ENCODE peak calls at places on chromosomes 3 and 15, in five cellular contexts. Y is Peyer's patch; U is esophagus muscularis mucosa; A is HepG2; D is CD4-positive, alpha-beta T cell. B is an unnamed sample.

GRCh38 chr15:34132881-34133280 is 31.0 kb downstream of the PGBD4 start:
- DNase-seq in Y (no peak), U (no peak), A (no peak), D (no peak), B (no peak)

GRCh38 chr3:58029842-58030584 is 21.8 kb downstream of the FLNB start:
- DNase-seq in Y (no peak), U (no peak), A (no peak), D (no peak), B (no peak)

GRCh38 chr15:62444104-62445027 is 279.3 kb upstream of the C2CD4B start:
- DNase-seq in Y (no peak), U (no peak), A (no peak), D (no peak), B (peak; percentile 86)

GRCh38 chr3:105459566-105460290 is 93.0 kb downstream of the ALCAM start:
- DNase-seq in Y (no peak), U (no peak), A (no peak), D (no peak), B (no peak)

GRCh38 chr15:42727740-42728355 is 9.1 kb downstream of the CDAN1 start:
- DNase-seq in Y (no peak), U (no peak), A (no peak), D (no peak), B (no peak)

GRCh38 chr15:38687340-38687739 is 122.7 kb upstream of the RASGRP1 start:
- DNase-seq in Y (no peak), U (no peak), A (no peak), D (no peak), B (no peak)

GRCh38 chr3:46070458-46071136 is 43.3 kb upstream of the XCR1 start:
- DNase-seq in Y (no peak), U (no peak), A (no peak), D (no peak), B (no peak)

GRCh38 chr15:71730277-71731144 is 79.8 kb upstream of the NR2E3 start:
- DNase-seq in Y (no peak), U (no peak), A (peak; percentile 50), D (no peak), B (peak; percentile 44)

GRCh38 chr15:58369261-58369699 is 62.5 kb upstream of the LIPC start:
- DNase-seq in Y (no peak), U (peak; percentile 89), A (peak; percentile 30), D (no peak), B (no peak)
- H3K9me3 ChIP-seq in Y (no peaks in the 10 kb centered on the region), U (no peaks in the 10 kb centered on the region), A (peaks cover 4% of the 10 kb centered on the region), D (peaks cover 7% of the 10 kb centered on the region), B (no peaks in the 10 kb centered on the region)

GRCh38 chr15:25052191-25052999 is 97.6 kb downstream of the SNRPN start:
- DNase-seq in Y (no peak), U (no peak), A (no peak), D (no peak), B (no peak)
- H3K9me3 ChIP-seq in Y (peaks cover 85% of the 10 kb centered on the region), U (peaks cover 100% of the 10 kb centered on the region), A (peaks cover 100% of the 10 kb centered on the region), D (peaks cover 98% of the 10 kb centered on the region), B (peaks cover 91% of the 10 kb centered on the region)

GRCh38 chr15:27490867-27491595 is 520.0 kb downstream of the GABRG3 start:
- DNase-seq in Y (no peak), U (no peak), A (no peak), D (no peak), B (no peak)

GRCh38 chr15:27486036-27486435 is 515.1 kb downstream of the GABRG3 start:
- DNase-seq in Y (no peak), U (no peak), A (no peak), D (no peak), B (no peak)

GRCh38 chr15:27485265-27485664 is 514.3 kb downstream of the GABRG3 start:
- DNase-seq in Y (no peak), U (no peak), A (no peak), D (no peak), B (no peak)

GRCh38 chr15:27486676-27487290 is 515.8 kb downstream of the GABRG3 start:
- DNase-seq in Y (no peak), U (no peak), A (no peak), D (no peak), B (no peak)

DNA sequence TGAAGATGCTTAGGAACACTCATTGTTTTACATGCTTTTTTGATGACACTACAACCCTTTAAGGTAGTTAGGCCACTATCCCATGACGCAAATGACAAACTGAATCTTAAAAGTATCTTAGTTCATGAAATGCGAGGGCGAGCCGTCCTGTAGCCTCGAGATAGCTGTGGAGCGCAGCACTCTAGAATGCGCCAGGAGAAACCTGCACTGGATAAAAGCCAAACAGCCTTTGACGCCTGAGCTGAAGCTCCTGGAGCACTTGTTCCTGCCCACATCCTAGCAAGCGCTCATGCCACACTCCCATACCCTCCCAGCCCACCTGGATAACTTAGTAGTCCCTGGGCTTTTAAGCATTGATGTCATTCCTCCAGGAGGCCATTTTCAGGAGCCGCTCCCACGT is 516.9 kb downstream of the GABRG3 start:
- DNase-seq in Y (no peak), U (no peak), A (no peak), D (no peak), B (no peak)
- H3K9me3 ChIP-seq in Y (no peaks in the 10 kb centered on the region), U (no peaks in the 10 kb centered on the region), A (peaks cover 19% of the 10 kb centered on the region), D (peaks cover 11% of the 10 kb centered on the region), B (peaks cover 5% of the 10 kb centered on the region)

GRCh38 chr3:122012821-122013220 is 9.2 kb downstream of the ILDR1 start:
- DNase-seq in Y (no peak), U (peak; percentile 14), A (no peak), D (no peak), B (no peak)
- H3K9me3 ChIP-seq in Y (no peaks in the 10 kb centered on the region), U (no peaks in the 10 kb centered on the region), A (no peaks in the 10 kb centered on the region), D (no peaks in the 10 kb centered on the region), B (no peaks in the 10 kb centered on the region)

GRCh38 chr15:25171856-25172687 is 217.3 kb downstream of the SNRPN start:
- DNase-seq in Y (peak; percentile 20), U (peak; percentile 86), A (no peak), D (no peak), B (no peak)

GRCh38 chr15:25169318-25169717 is 214.5 kb downstream of the SNRPN start:
- DNase-seq in Y (peak; percentile 15), U (peak; percentile 89), A (no peak), D (no peak), B (no peak)

GRCh38 chr15:25170781-25171110 is 216.0 kb downstream of the SNRPN start:
- DNase-seq in Y (peak; percentile 25), U (peak; percentile 62), A (no peak), D (no peak), B (no peak)

GRCh38 chr15:25171111-25171811 is 216.5 kb downstream of the SNRPN start:
- DNase-seq in Y (peak; percentile 18), U (peak; percentile 86), A (no peak), D (no peak), B (no peak)

DNA sequence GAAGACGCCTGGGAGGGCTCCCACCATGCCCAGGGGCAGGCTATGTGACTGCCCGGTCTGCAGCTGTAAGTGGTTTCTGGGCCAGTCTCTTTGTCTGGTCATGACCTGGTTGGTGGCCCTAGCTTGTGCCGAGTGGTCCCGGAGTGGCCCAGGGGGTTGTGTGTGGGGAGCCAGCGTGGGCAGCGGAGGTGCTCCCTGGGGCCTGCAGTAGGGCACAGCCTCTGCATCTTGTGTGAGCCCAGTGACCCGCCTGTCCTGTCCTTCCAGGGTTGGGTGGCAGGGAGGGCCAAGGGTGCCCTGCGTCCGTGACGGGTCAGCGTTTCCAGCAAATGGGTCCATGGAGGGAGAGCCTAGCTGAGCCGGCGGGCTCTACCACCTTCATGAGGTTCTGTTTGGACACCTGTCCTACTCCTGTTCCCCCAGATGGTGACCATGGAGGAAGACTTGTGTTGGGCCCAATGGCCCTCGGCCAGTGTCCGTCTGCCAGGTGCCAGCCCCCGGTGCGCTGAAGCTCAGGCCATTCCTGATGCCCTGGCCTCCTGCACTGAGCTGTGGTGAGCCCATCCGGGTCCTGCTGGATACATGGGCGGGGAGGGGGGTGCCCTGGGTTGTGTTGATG is 215.4 kb downstream of the SNRPN start:
- DNase-seq in Y (peak; percentile 40), U (peak; percentile 70), A (no peak), D (no peak), B (no peak)
- H3K9me3 ChIP-seq in Y (peaks cover 32% of the 10 kb centered on the region), U (peaks cover 36% of the 10 kb centered on the region), A (peaks cover 75% of the 10 kb centered on the region), D (peaks cover 29% of the 10 kb centered on the region), B (peaks cover 55% of the 10 kb centered on the region)

GRCh38 chr15:25056484-25057429 is 102.0 kb downstream of the SNRPN start:
- DNase-seq in Y (peak; percentile 19), U (no peak), A (no peak), D (no peak), B (no peak)

GRCh38 chr15:25054943-25055342 is 100.2 kb downstream of the SNRPN start:
- DNase-seq in Y (peak; percentile 33), U (no peak), A (no peak), D (no peak), B (no peak)

GRCh38 chr15:25053000-25053815 is 98.4 kb downstream of the SNRPN start:
- DNase-seq in Y (peak; percentile 30), U (peak; percentile 74), A (no peak), D (no peak), B (no peak)

GRCh38 chr15:25055356-25056068 is 100.7 kb downstream of the SNRPN start:
- DNase-seq in Y (peak; percentile 20), U (peak; percentile 70), A (no peak), D (no peak), B (no peak)

GRCh38 chr15:25054329-25054728 is 99.5 kb downstream of the SNRPN start:
- DNase-seq in Y (peak; percentile 14), U (no peak), A (no peak), D (no peak), B (no peak)
- H3K9me3 ChIP-seq in Y (peaks cover 96% of the 10 kb centered on the region), U (peaks cover 100% of the 10 kb centered on the region), A (peaks cover 100% of the 10 kb centered on the region), D (peaks cover 100% of the 10 kb centered on the region), B (peaks cover 96% of the 10 kb centered on the region)

DNA sequence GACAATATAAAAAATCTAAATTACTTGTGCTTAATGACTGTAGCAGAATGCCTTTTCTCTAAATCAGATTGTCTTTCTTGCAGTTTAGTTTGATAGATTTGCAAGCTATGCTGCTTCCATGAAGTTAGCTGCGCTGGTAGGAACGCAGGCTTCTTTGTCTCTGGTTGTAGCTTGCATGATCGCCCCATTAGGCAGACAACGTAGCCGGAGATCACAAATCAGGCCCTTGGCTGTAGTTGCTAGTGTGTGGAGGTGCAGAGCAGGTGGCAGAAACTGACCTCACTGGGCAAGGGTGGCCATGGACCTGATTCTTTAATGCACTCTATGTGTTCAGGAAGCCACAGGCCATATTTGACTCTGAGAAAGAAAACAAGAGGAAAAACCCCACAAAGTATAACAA is 6.2 kb downstream of the ZIC1 start:
- DNase-seq in Y (no peak), U (no peak), A (no peak), D (no peak), B (no peak)
- H3K9me3 ChIP-seq in Y (no peaks in the 10 kb centered on the region), U (no peaks in the 10 kb centered on the region), A (no peaks in the 10 kb centered on the region), D (peaks cover 26% of the 10 kb centered on the region), B (peaks cover 21% of the 10 kb centered on the region)

GRCh38 chr15:20645956-20646355 is 104.4 kb upstream of the GOLGA6L6 start:
- DNase-seq in Y (no peak), U (no peak), A (no peak), D (no peak), B (no peak)

GRCh38 chr15:20643024-20643770 is 101.6 kb upstream of the GOLGA6L6 start:
- DNase-seq in Y (no peak), U (peak; percentile 91), A (no peak), D (no peak), B (no peak)

GRCh38 chr15:20644896-20645295 is 103.3 kb upstream of the GOLGA6L6 start:
- DNase-seq in Y (no peak), U (no peak), A (no peak), D (no peak), B (no peak)

GRCh38 chr15:20644026-20644425 is 102.4 kb upstream of the GOLGA6L6 start:
- DNase-seq in Y (no peak), U (no peak), A (no peak), D (no peak), B (no peak)

GRCh38 chr15:20642054-20642767 is 100.6 kb upstream of the GOLGA6L6 start:
- DNase-seq in Y (no peak), U (peak; percentile 90), A (peak; percentile 29), D (no peak), B (no peak)
- H3K9me3 ChIP-seq in Y (no peaks in the 10 kb centered on the region), U (no peaks in the 10 kb centered on the region), A (no peaks in the 10 kb centered on the region), D (no peaks in the 10 kb centered on the region), B (peaks cover 23% of the 10 kb centered on the region)

B was measured in AG04450.